ENCODE peak calls at places on chromosomes 7 and 10, in seven cellular contexts. One of them, this sample, is unnamed.

GRCh38 chr10:61662794-61663259 is at the start of gene CABCOCO1:
- DNase-seq in AG04450: no peak
- DNase-seq in astrocyte: peak; percentile 47
- DNase-seq in caudate nucleus: peak; percentile 64
- DNase-seq in keratinocyte: no peak
- DNase-seq in CD4-positive, alpha-beta T cell: no peak
- DNase-seq in H1: peak; percentile 29
- DNase-seq in this sample: no peak

GRCh38 chr10:131231323-131231964 is 80.1 kb downstream of the TCERG1L start:
- DNase-seq in AG04450: no peak
- DNase-seq in astrocyte: no peak
- DNase-seq in caudate nucleus: no peak
- DNase-seq in keratinocyte: no peak
- DNase-seq in CD4-positive, alpha-beta T cell: no peak
- DNase-seq in H1: no peak
- DNase-seq in this sample: no peak

GRCh38 chr10:105188737-105189463 is 547.8 kb downstream of the SORCS3 start:
- DNase-seq in AG04450: no peak
- DNase-seq in astrocyte: peak; percentile 89
- DNase-seq in caudate nucleus: peak; percentile 66
- DNase-seq in keratinocyte: no peak
- DNase-seq in CD4-positive, alpha-beta T cell: no peak
- DNase-seq in H1: no peak
- DNase-seq in this sample: peak; percentile 5

GRCh38 chr10:97647556-97647955 is 7.1 kb downstream of the PI4K2A start:
- DNase-seq in AG04450: no peak
- DNase-seq in astrocyte: peak; percentile 51
- DNase-seq in caudate nucleus: no peak
- DNase-seq in keratinocyte: peak; percentile 23
- DNase-seq in CD4-positive, alpha-beta T cell: no peak
- DNase-seq in H1: no peak
- DNase-seq in this sample: peak; percentile 24

GRCh38 chr7:99079104-99079503 is 64.8 kb downstream of the SMURF1 start:
- DNase-seq in AG04450: no peak
- DNase-seq in astrocyte: no peak
- DNase-seq in caudate nucleus: peak; percentile 12
- DNase-seq in keratinocyte: no peak
- DNase-seq in CD4-positive, alpha-beta T cell: no peak
- DNase-seq in H1: no peak
- DNase-seq in this sample: no peak

GRCh38 chr10:62688971-62689700 is 115.4 kb upstream of the ADO start:
- DNase-seq in AG04450: no peak
- DNase-seq in astrocyte: no peak
- DNase-seq in caudate nucleus: no peak
- DNase-seq in keratinocyte: no peak
- DNase-seq in CD4-positive, alpha-beta T cell: no peak
- DNase-seq in H1: no peak
- DNase-seq in this sample: no peak

GRCh38 chr7:116434820-116435341 is 64.7 kb upstream of the CAV2 start:
- DNase-seq in AG04450: peak; percentile 26
- DNase-seq in astrocyte: peak; percentile 96
- DNase-seq in caudate nucleus: no peak
- DNase-seq in keratinocyte: peak; percentile 59
- DNase-seq in CD4-positive, alpha-beta T cell: no peak
- DNase-seq in H1: no peak
- DNase-seq in this sample: peak; percentile 53

GRCh38 chr10:51852297-51852696 is 152.9 kb upstream of the CSTF2T start:
- DNase-seq in AG04450: no peak
- DNase-seq in astrocyte: no peak
- DNase-seq in caudate nucleus: no peak
- DNase-seq in keratinocyte: no peak
- DNase-seq in CD4-positive, alpha-beta T cell: no peak
- DNase-seq in H1: no peak
- DNase-seq in this sample: no peak

GRCh38 chr10:78744521-78745090 is 324.2 kb upstream of the ZMIZ1 start:
- DNase-seq in AG04450: no peak
- DNase-seq in astrocyte: no peak
- DNase-seq in caudate nucleus: no peak
- DNase-seq in keratinocyte: no peak
- DNase-seq in CD4-positive, alpha-beta T cell: no peak
- DNase-seq in H1: no peak
- DNase-seq in this sample: no peak

GRCh38 chr10:34102917-34103506 is 712.1 kb downstream of the PARD3 start:
- DNase-seq in AG04450: peak; percentile 64
- DNase-seq in astrocyte: no peak
- DNase-seq in caudate nucleus: no peak
- DNase-seq in keratinocyte: no peak
- DNase-seq in CD4-positive, alpha-beta T cell: no peak
- DNase-seq in H1: no peak
- DNase-seq in this sample: no peak

GRCh38 chr7:31413735-31414134 is 73.2 kb upstream of the NEUROD6 start:
- DNase-seq in AG04450: no peak
- DNase-seq in astrocyte: no peak
- DNase-seq in caudate nucleus: no peak
- DNase-seq in keratinocyte: no peak
- DNase-seq in CD4-positive, alpha-beta T cell: no peak
- DNase-seq in H1: no peak
- DNase-seq in this sample: no peak

GRCh38 chr7:105024734-105025133 is 10.7 kb downstream of the KMT2E start:
- DNase-seq in AG04450: peak; percentile 61
- DNase-seq in astrocyte: peak; percentile 78
- DNase-seq in caudate nucleus: no peak
- DNase-seq in keratinocyte: no peak
- DNase-seq in CD4-positive, alpha-beta T cell: no peak
- DNase-seq in H1: no peak
- DNase-seq in this sample: no peak

GRCh38 chr7:129492406-129492805 is 9.9 kb upstream of the SMKR1 start:
- DNase-seq in AG04450: no peak
- DNase-seq in astrocyte: no peak
- DNase-seq in caudate nucleus: no peak
- DNase-seq in keratinocyte: no peak
- DNase-seq in CD4-positive, alpha-beta T cell: no peak
- DNase-seq in H1: no peak
- DNase-seq in this sample: no peak

GRCh38 chr10:113180401-113181154 is 230.5 kb downstream of the TCF7L2 start:
- DNase-seq in AG04450: no peak
- DNase-seq in astrocyte: no peak
- DNase-seq in caudate nucleus: no peak
- DNase-seq in keratinocyte: no peak
- DNase-seq in CD4-positive, alpha-beta T cell: no peak
- DNase-seq in H1: no peak
- DNase-seq in this sample: no peak

DNA sequence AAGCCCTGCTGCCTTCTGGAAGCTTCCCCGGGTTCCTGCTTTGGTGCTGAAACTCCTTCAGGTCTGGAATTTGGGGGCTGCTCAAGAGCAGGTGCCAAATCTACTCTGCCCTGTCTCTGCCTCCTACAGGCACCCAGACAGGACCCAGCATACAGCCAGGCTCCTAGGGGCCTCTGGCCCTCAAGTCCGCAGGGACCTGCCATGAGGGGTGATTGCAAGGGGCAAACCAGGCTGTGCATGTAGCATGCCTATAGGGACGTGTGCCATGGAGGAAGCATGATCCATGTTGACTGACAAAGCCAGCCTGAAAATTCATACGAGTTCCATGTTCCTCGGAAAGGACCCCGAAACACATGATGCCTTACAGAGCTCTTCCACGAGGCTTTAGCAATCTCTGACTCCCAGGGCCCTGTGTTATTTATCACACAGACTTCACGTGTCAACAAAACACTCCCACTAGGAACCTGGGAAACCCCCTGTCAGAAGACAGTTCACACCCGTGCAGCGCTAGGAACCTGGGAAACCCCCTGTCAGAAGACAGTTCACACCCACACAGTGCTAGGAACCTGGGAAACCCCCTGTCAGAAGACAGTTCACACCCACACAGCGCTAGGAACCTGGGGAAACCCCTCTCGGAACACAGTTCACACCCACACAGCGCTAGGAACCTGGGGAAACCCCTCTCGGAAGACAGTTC is 75.3 kb upstream of the DNAAF5 start:
- DNase-seq in AG04450: no peak
- DNase-seq in astrocyte: no peak
- DNase-seq in caudate nucleus: no peak
- DNase-seq in keratinocyte: no peak
- DNase-seq in CD4-positive, alpha-beta T cell: no peak
- DNase-seq in H1: no peak
- DNase-seq in this sample: no peak
- H3K27ac ChIP-seq in AG04450: no peak overlapping the region
- H3K27ac ChIP-seq in astrocyte: no peak overlapping the region
- H3K27ac ChIP-seq in caudate nucleus: no peak overlapping the region
- H3K27ac ChIP-seq in keratinocyte: no peak overlapping the region
- H3K27ac ChIP-seq in CD4-positive, alpha-beta T cell: peak overlapping the region; percentile 40
- H3K27ac ChIP-seq in H1: no peak overlapping the region
- H3K27ac ChIP-seq in this sample: no peak overlapping the region

DNA sequence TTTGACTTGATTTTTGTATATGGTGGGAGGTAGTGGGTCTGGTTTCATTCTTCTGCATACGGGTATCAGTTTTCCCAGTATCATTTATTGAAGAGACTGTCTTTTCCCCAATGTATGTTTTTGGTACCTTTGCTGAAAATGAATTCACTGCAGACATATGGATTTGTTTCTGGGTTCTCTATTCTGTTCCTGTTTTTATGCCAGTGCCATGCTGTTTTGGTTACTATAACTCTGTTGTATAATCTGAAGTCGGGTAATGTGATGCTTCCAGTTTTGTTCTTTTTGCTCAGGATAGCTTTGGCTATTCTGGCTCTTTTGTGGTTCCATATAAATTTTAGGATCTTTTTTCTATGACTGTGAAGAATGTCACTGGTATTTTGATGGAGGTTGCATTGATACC is 836 bp downstream of the ECD start:
- DNase-seq in AG04450: no peak
- DNase-seq in astrocyte: no peak
- DNase-seq in caudate nucleus: no peak
- DNase-seq in keratinocyte: no peak
- DNase-seq in CD4-positive, alpha-beta T cell: no peak
- DNase-seq in H1: no peak
- DNase-seq in this sample: no peak
- H3K27ac ChIP-seq in AG04450: no peak overlapping the region
- H3K27ac ChIP-seq in astrocyte: peak overlapping the region; percentile 97
- H3K27ac ChIP-seq in caudate nucleus: no peak overlapping the region
- H3K27ac ChIP-seq in keratinocyte: peak overlapping the region; percentile 94
- H3K27ac ChIP-seq in CD4-positive, alpha-beta T cell: peak overlapping the region; percentile 96
- H3K27ac ChIP-seq in H1: no peak overlapping the region
- H3K27ac ChIP-seq in this sample: no peak overlapping the region

GRCh38 chr7:26513948-26514347 is 222.3 kb downstream of the SNX10 start:
- DNase-seq in AG04450: no peak
- DNase-seq in astrocyte: no peak
- DNase-seq in caudate nucleus: no peak
- DNase-seq in keratinocyte: no peak
- DNase-seq in CD4-positive, alpha-beta T cell: no peak
- DNase-seq in H1: no peak
- DNase-seq in this sample: no peak

GRCh38 chr7:26520483-26520882 is 228.8 kb downstream of the SNX10 start:
- DNase-seq in AG04450: no peak
- DNase-seq in astrocyte: no peak
- DNase-seq in caudate nucleus: no peak
- DNase-seq in keratinocyte: no peak
- DNase-seq in CD4-positive, alpha-beta T cell: no peak
- DNase-seq in H1: no peak
- DNase-seq in this sample: no peak

GRCh38 chr7:26512737-26513136 is 221.1 kb downstream of the SNX10 start:
- DNase-seq in AG04450: no peak
- DNase-seq in astrocyte: no peak
- DNase-seq in caudate nucleus: no peak
- DNase-seq in keratinocyte: no peak
- DNase-seq in CD4-positive, alpha-beta T cell: no peak
- DNase-seq in H1: no peak
- DNase-seq in this sample: no peak

GRCh38 chr7:26510226-26510957 is 218.7 kb downstream of the SNX10 start:
- DNase-seq in AG04450: no peak
- DNase-seq in astrocyte: no peak
- DNase-seq in caudate nucleus: no peak
- DNase-seq in keratinocyte: no peak
- DNase-seq in CD4-positive, alpha-beta T cell: no peak
- DNase-seq in H1: no peak
- DNase-seq in this sample: no peak

DNA sequence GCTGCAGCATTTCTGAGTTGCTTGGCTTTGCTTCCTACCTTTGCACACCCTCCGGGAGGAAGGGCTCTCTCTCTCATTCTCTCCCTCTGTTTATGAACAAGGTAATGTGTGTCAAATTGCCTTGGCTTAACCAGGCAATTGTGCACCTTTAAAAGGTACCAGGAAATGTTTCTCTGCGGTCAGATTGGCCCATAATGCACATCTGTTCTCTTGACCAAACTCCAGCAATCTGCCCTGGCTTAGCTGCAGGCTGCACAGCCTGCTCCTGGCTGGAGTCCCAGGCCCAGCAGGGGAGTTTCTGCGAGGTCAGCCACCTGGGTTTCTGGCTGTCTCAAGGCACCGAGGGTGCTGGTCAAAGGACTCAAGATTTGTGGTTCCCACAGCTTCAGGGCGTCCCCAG is 223.8 kb downstream of the SNX10 start:
- DNase-seq in AG04450: no peak
- DNase-seq in astrocyte: no peak
- DNase-seq in caudate nucleus: no peak
- DNase-seq in keratinocyte: no peak
- DNase-seq in CD4-positive, alpha-beta T cell: no peak
- DNase-seq in H1: no peak
- DNase-seq in this sample: peak; percentile 10
- H3K27ac ChIP-seq in AG04450: no peak overlapping the region
- H3K27ac ChIP-seq in astrocyte: no peak overlapping the region
- H3K27ac ChIP-seq in caudate nucleus: no peak overlapping the region
- H3K27ac ChIP-seq in keratinocyte: no peak overlapping the region
- H3K27ac ChIP-seq in CD4-positive, alpha-beta T cell: no peak overlapping the region
- H3K27ac ChIP-seq in H1: no peak overlapping the region
- H3K27ac ChIP-seq in this sample: no peak overlapping the region

GRCh38 chr10:132431537-132432175 is 34.7 kb downstream of the PWWP2B start:
- DNase-seq in AG04450: no peak
- DNase-seq in astrocyte: no peak
- DNase-seq in caudate nucleus: no peak
- DNase-seq in keratinocyte: no peak
- DNase-seq in CD4-positive, alpha-beta T cell: no peak
- DNase-seq in H1: no peak
- DNase-seq in this sample: no peak
- H3K27ac ChIP-seq in AG04450: no peak overlapping the region
- H3K27ac ChIP-seq in astrocyte: no peak overlapping the region
- H3K27ac ChIP-seq in caudate nucleus: peak overlapping the region; percentile 60
- H3K27ac ChIP-seq in keratinocyte: no peak overlapping the region
- H3K27ac ChIP-seq in CD4-positive, alpha-beta T cell: no peak overlapping the region
- H3K27ac ChIP-seq in H1: no peak overlapping the region
- H3K27ac ChIP-seq in this sample: no peak overlapping the region

GRCh38 chr10:110221721-110222261 is 14.4 kb downstream of the MXI1 start:
- DNase-seq in AG04450: peak; percentile 88
- DNase-seq in astrocyte: peak; percentile 94
- DNase-seq in caudate nucleus: peak; percentile 96
- DNase-seq in keratinocyte: no peak
- DNase-seq in CD4-positive, alpha-beta T cell: peak; percentile 68
- DNase-seq in H1: no peak
- DNase-seq in this sample: no peak
- H3K27ac ChIP-seq in AG04450: peak overlapping the region; percentile 97
- H3K27ac ChIP-seq in astrocyte: peak overlapping the region; percentile 57
- H3K27ac ChIP-seq in caudate nucleus: peak overlapping the region; percentile 95
- H3K27ac ChIP-seq in keratinocyte: peak overlapping the region; percentile 36
- H3K27ac ChIP-seq in CD4-positive, alpha-beta T cell: no peak overlapping the region
- H3K27ac ChIP-seq in H1: no peak overlapping the region
- H3K27ac ChIP-seq in this sample: no peak overlapping the region